ENCODE peak calls at places on chromosomes 2 and 18, in ten cellular contexts. F is NCI-H446 treated with DMSO at 0.1 percent for 48 hours, N is NCI-H187, A is cardiac fibroblast, V is fibroblast of the aortic adventitia, L is substantia nigra, P is activated gamma-delta T cell treated with Interleukin-2 at 50 U/mL for 16 hours, K is hepatic stellate cell, B is GM23248, Q is EL. O is an unnamed sample.

GRCh38 chr18:58466636-58467205 is 162.2 kb downstream of the ALPK2 start:
- DNase-seq in B (no peak), V (no peak), A (no peak), K (no peak), F (no peak), N (no peak), L (no peak), Q (no peak), P (no peak), O (no peak)

GRCh38 chr2:68435605-68436004 is 31.5 kb downstream of the FBXO48 start:
- DNase-seq in B (peak), V (peak), Q (no peak), N (no peak), K (peak), L (no peak), F (no peak), A (peak), P (no peak), O (no peak)

GRCh38 chr2:227862741-227863588 is 8.5 kb upstream of the DAW1 start:
- DNase-seq in Q (peak), V (peak), K (peak), L (no peak), B (peak), P (no peak), A (peak), N (no peak), F (no peak), O (no peak)

GRCh38 chr18:5542393-5543035 is 1.3 kb downstream of the EPB41L3 start:
- DNase-seq in N (no peak), K (no peak), Q (no peak), F (no peak), P (no peak), A (peak), B (peak), V (peak), L (no peak), O (no peak)

GRCh38 chr2:25303517-25304338 is 38.0 kb downstream of the DNMT3A start:
- DNase-seq in N (no peak), Q (no peak), L (no peak), B (no peak), V (no peak), P (no peak), A (no peak), F (no peak), K (no peak), O (no peak)

GRCh38 chr2:15890936-15891905 is 49.1 kb upstream of the MYCN start:
- DNase-seq in Q (no peak), K (no peak), F (no peak), B (no peak), L (no peak), V (no peak), A (peak), N (no peak), P (no peak), O (no peak)

GRCh38 chr2:121584741-121585140 is 54.1 kb downstream of the RNU4ATAC start:
- DNase-seq in P (no peak), V (no peak), K (no peak), B (no peak), N (no peak), L (no peak), F (no peak), A (no peak), Q (no peak), O (no peak)

GRCh38 chr2:236786786-236787185 is 217.2 kb downstream of the ACKR3 start:
- DNase-seq in K (no peak), B (no peak), A (no peak), N (no peak), Q (no peak), V (no peak), L (no peak), F (no peak), P (no peak), O (no peak)

GRCh38 chr2:38439226-38439612 is 62.1 kb upstream of the ATL2 start:
- DNase-seq in N (no peak), Q (no peak), P (no peak), V (no peak), B (no peak), A (no peak), K (no peak), L (no peak), F (no peak), O (peak)

GRCh38 chr2:147679664-147680502 is 164.9 kb upstream of the ACVR2A start:
- DNase-seq in B (no peak), V (no peak), P (no peak), N (no peak), Q (no peak), K (no peak), A (no peak), F (peak), L (no peak), O (no peak)

GRCh38 chr18:10842821-10843220 is 306.5 kb downstream of the PIEZO2 start:
- DNase-seq in B (no peak), P (no peak), L (no peak), A (no peak), N (no peak), K (no peak), F (no peak), V (peak), Q (no peak), O (no peak)

GRCh38 chr2:38037757-38038615 is 38.0 kb downstream of the CYP1B1 start:
- DNase-seq in A (peak), P (no peak), B (peak), V (peak), Q (peak), F (no peak), L (no peak), N (no peak), K (peak), O (peak)

GRCh38 chr2:9773905-9774239 is 69.4 kb upstream of the TAF1B start:
- DNase-seq in K (no peak), L (no peak), B (no peak), P (no peak), Q (no peak), V (no peak), F (no peak), N (no peak), A (no peak), O (no peak)

GRCh38 chr2:241514986-241515737 is 6.8 kb upstream of the STK25 start:
- DNase-seq in Q (peak), P (no peak), L (no peak), F (no peak), V (no peak), K (no peak), N (no peak), B (peak), A (no peak), O (peak)

GRCh38 chr18:11654736-11655604 is 34.1 kb upstream of the GNAL start:
- DNase-seq in L (peak), F (no peak), Q (peak), P (peak), B (peak), A (peak), K (peak), N (no peak), V (peak), O (peak)

GRCh38 chr18:23838801-23839366 is 149.6 kb downstream of the LAMA3 start:
- DNase-seq in P (no peak), L (no peak), B (peak), Q (peak), N (no peak), F (no peak), K (peak), A (peak), V (peak), O (no peak)

GRCh38 chr2:25619187-25619586 is 54.2 kb downstream of the DTNB start:
- DNase-seq in K (no peak), B (peak), A (no peak), N (no peak), L (no peak), P (no peak), Q (no peak), V (no peak), F (no peak), O (no peak)

GRCh38 chr2:138137949-138138348 is 173.7 kb downstream of the HNMT start:
- DNase-seq in F (no peak), A (peak), B (no peak), L (no peak), N (no peak), P (no peak), Q (no peak), K (no peak), V (no peak), O (no peak)

GRCh38 chr2:160132761-160133160 is 67.3 kb downstream of the ITGB6 start:
- DNase-seq in L (no peak), F (no peak), N (no peak), P (no peak), Q (no peak), B (peak), A (no peak), V (no peak), K (no peak), O (no peak)

GRCh38 chr2:68716539-68716938 is 18.1 kb upstream of the ARHGAP25 start:
- DNase-seq in Q (no peak), P (no peak), F (no peak), K (no peak), N (no peak), B (no peak), L (no peak), A (no peak), V (no peak), O (peak)

GRCh38 chr2:240250985-240251847 is 110.8 kb upstream of the OTOS start:
- DNase-seq in P (no peak), L (peak), A (peak), K (peak), F (no peak), Q (peak), V (peak), N (no peak), B (peak), O (peak)

GRCh38 chr18:45567123-45567522 is 48.2 kb upstream of the SLC14A2 start:
- DNase-seq in V (peak), K (no peak), F (no peak), Q (no peak), L (no peak), B (peak), P (no peak), A (no peak), N (no peak), O (no peak)

GRCh38 chr2:174007010-174007409 is 41.8 kb upstream of the SP3 start:
- DNase-seq in A (no peak), K (no peak), L (no peak), F (no peak), V (no peak), P (no peak), N (peak), Q (no peak), B (no peak), O (no peak)

GRCh38 chr2:112886291-112886690 is 24.7 kb upstream of the IL37 start:
- DNase-seq in L (no peak), N (no peak), K (no peak), A (no peak), Q (no peak), P (no peak), F (no peak), B (no peak), V (no peak), O (no peak)

GRCh38 chr2:9002637-9003365 is 683 bp downstream of the MBOAT2 start:
- DNase-seq in P (peak), K (no peak), A (peak), B (peak), N (peak), L (peak), F (no peak), V (peak), Q (peak), O (peak)

GRCh38 chr2:226835796-226836547 is at the start of gene RHBDD1:
- DNase-seq in K (peak), L (peak), F (peak), N (peak), V (peak), A (peak), Q (peak), P (peak), B (peak), O (peak)

GRCh38 chr2:74063486-74063885 is 78.8 kb downstream of the TET3 start:
- DNase-seq in A (peak), L (no peak), B (no peak), P (no peak), V (no peak), F (no peak), N (no peak), K (no peak), Q (no peak), O (no peak)

O was measured in activated CD8-positive, alpha-beta T cell treated with anti-CD3 and anti-CD28 coated beads for 36 hours.